ENCODE peak calls at places on chromosome 1, in ten cellular contexts. D is nucleus accumbens; Y is foreskin fibroblast; F is anterior cingulate cortex; K is stimulated activated CD4-positive, alpha-beta T cell treated with anti-CD3 and anti-CD28 coated beads, TNF-alpha, amount 100 ng/mL, for 1 hour; V is Right ventricle myocardium superior; O is GM12891; R is NCI-H1092 treated with DMSO at 0.1 percent for 48 hours; I is HS-5; L is NCI-H2081 treated with DMSO at 0.1 percent for 48 hours. T is an unnamed sample.

GRCh38 chr1:185450917-185451316 is 133.9 kb upstream of the IVNS1ABP start:
- DNase-seq in O (no peak), L (no peak), D (no peak), Y (no peak), K (no peak), I (no peak), R (no peak), F (no peak), V (no peak), T (no peak)

GRCh38 chr1:195173753-195174152 is 1434.5 kb downstream of the KCNT2 start:
- DNase-seq in Y (no peak), I (no peak), K (no peak), O (no peak), L (no peak), F (no peak), V (no peak), R (no peak), D (no peak), T (no peak)

GRCh38 chr1:245383396-245384330 is 228.9 kb downstream of the KIF26B start:
- DNase-seq in I (no peak), L (no peak), K (no peak), F (no peak), V (no peak), Y (no peak), D (no peak), R (no peak), O (no peak), T (no peak)

GRCh38 chr1:69639159-69639558 is 71.4 kb downstream of the LRRC7 start:
- DNase-seq in D (no peak), V (no peak), R (no peak), Y (no peak), F (no peak), I (no peak), O (no peak), L (no peak), K (no peak), T (no peak)

GRCh38 chr1:89545264-89546038 is 20.8 kb downstream of the LRRC8B start:
- DNase-seq in R (no peak), L (no peak), Y (peak), I (no peak), F (peak), O (no peak), K (no peak), V (no peak), D (no peak), T (no peak)

GRCh38 chr1:248630551-248630950 is 4.3 kb downstream of the OR2T11 start:
- DNase-seq in L (no peak), Y (no peak), F (no peak), K (no peak), V (no peak), O (no peak), I (no peak), D (no peak), R (no peak), T (no peak)

GRCh38 chr1:176884286-176884685 is 280.2 kb downstream of the ASTN1 start:
- DNase-seq in K (no peak), L (no peak), I (no peak), R (no peak), F (no peak), V (no peak), Y (no peak), D (no peak), O (no peak), T (no peak)

GRCh38 chr1:2187619-2188018 is 7.0 kb downstream of the FAAP20 start:
- DNase-seq in K (no peak), Y (no peak), I (no peak), F (no peak), R (no peak), D (no peak), V (no peak), L (no peak), O (no peak), T (no peak)

GRCh38 chr1:1344672-1345361 is 4.4 kb downstream of the DVL1 start:
- DNase-seq in R (no peak), O (no peak), D (no peak), Y (peak), K (no peak), F (no peak), L (no peak), I (peak), V (no peak), T (no peak)

GRCh38 chr1:175933801-175934200 is 190.4 kb upstream of the TNR start:
- DNase-seq in V (no peak), D (no peak), K (no peak), O (no peak), I (no peak), Y (peak), F (no peak), R (no peak), L (no peak), T (no peak)

GRCh38 chr1:56190975-56191768 is 388.2 kb downstream of the PLPP3 start:
- DNase-seq in L (no peak), I (peak), O (no peak), V (no peak), R (no peak), K (no peak), Y (peak), D (no peak), F (no peak), T (no peak)

T was measured in hypothalamus.